ENCODE peak calls at places on chromosomes 7 and 10, in nine cellular contexts. W, H, F, S, P, R, C, U and E are unnamed samples.

GRCh38 chr10:90920986-90921643 is at the start of gene ANKRD1:
- DNase-seq in W (no peak), H (no peak), F (peak; percentile 98), S (no peak), P (no peak), R (peak; percentile 93), C (no peak), U (no peak), E (peak; percentile 41)

GRCh38 chr10:111081595-111081994 is 4.8 kb downstream of the ADRA2A start:
- DNase-seq in W (no peak), H (no peak), F (no peak), S (no peak), P (no peak), R (no peak), C (no peak), U (no peak), E (no peak)

GRCh38 chr7:150442811-150443210 is 7.6 kb upstream of the GIMAP8 start:
- DNase-seq in W (no peak), H (no peak), F (no peak), S (no peak), P (no peak), R (no peak), C (no peak), U (no peak), E (no peak)

GRCh38 chr7:135801045-135801693 is 52.6 kb upstream of the FAM180A start:
- DNase-seq in W (peak; percentile 44), H (peak; percentile 41), F (peak; percentile 7), S (no peak), P (peak; percentile 81), R (peak; percentile 46), C (no peak), U (peak; percentile 72), E (peak; percentile 84)

GRCh38 chr7:91759205-91759863 is 121.2 kb downstream of the MTERF1 start:
- DNase-seq in W (no peak), H (no peak), F (no peak), S (no peak), P (no peak), R (peak; percentile 24), C (no peak), U (no peak), E (no peak)

GRCh38 chr10:79487296-79488194 is 24.8 kb upstream of the EIF5AL1 start:
- DNase-seq in W (no peak), H (no peak), F (peak; percentile 42), S (no peak), P (peak; percentile 6), R (peak; percentile 65), C (no peak), U (peak; percentile 71), E (peak; percentile 62)

GRCh38 chr10:101007915-101008822 is 8.6 kb downstream of the LZTS2 start:
- DNase-seq in W (no peak), H (no peak), F (no peak), S (peak; percentile 50), P (no peak), R (no peak), C (no peak), U (no peak), E (no peak)

GRCh38 chr10:69574571-69574978 is 1.4 kb upstream of the NEUROG3 start:
- DNase-seq in W (no peak), H (no peak), F (no peak), S (no peak), P (no peak), R (no peak), C (no peak), U (no peak), E (no peak)

GRCh38 chr10:75048669-75049098 is 62.8 kb upstream of the SAMD8 start:
- DNase-seq in W (no peak), H (no peak), F (no peak), S (no peak), P (no peak), R (no peak), C (no peak), U (no peak), E (peak; percentile 41)

GRCh38 chr10:78267598-78267997 is 233.9 kb downstream of the RPS24 start:
- DNase-seq in W (no peak), H (no peak), F (no peak), S (no peak), P (no peak), R (peak; percentile 21), C (no peak), U (no peak), E (no peak)

GRCh38 chr10:77532068-77532467 is 105.5 kb downstream of the KCNMA1 start:
- DNase-seq in W (no peak), H (no peak), F (no peak), S (no peak), P (no peak), R (peak; percentile 92), C (no peak), U (no peak), E (no peak)

GRCh38 chr7:77378584-77378983 is 37.6 kb downstream of the GSAP start:
- DNase-seq in W (no peak), H (no peak), F (no peak), S (no peak), P (no peak), R (no peak), C (no peak), U (no peak), E (no peak)

GRCh38 chr7:36191292-36191920 is 38.4 kb downstream of the EEPD1 start:
- DNase-seq in W (no peak), H (no peak), F (no peak), S (no peak), P (no peak), R (no peak), C (no peak), U (no peak), E (no peak)